ENCODE peak calls at places on chromosome X, in seven cellular contexts. H, X, U, B, F, W and C are unnamed samples.

GRCh38 chrX:65586491-65586890 is 51.9 kb upstream of the LAS1L start:
- DNase-seq in F (peak; percentile 26), B (no peak), H (no peak), U (no peak), X (no peak), W (no peak), C (no peak)

GRCh38 chrX:57640674-57641016 is 39.4 kb downstream of the NLRP2B start:
- DNase-seq in X (no peak), W (no peak), U (no peak), H (no peak), F (no peak), B (no peak), C (no peak)

GRCh38 chrX:140664939-140665338 is 44.6 kb upstream of the LINC00632 start:
- DNase-seq in F (peak; percentile 41), W (no peak), H (no peak), U (no peak), B (no peak), X (no peak), C (no peak)

GRCh38 chrX:75303795-75304194 is 29.9 kb downstream of the UPRT start:
- DNase-seq in X (no peak), W (peak; percentile 58), H (no peak), B (peak; percentile 1), U (no peak), F (peak; percentile 76), C (no peak)

GRCh38 chrX:29813174-29813573 is 402.2 kb upstream of the MAGEB2 start:
- DNase-seq in F (no peak), U (no peak), H (no peak), W (no peak), X (no peak), B (no peak), C (no peak)

GRCh38 chrX:13411496-13412207 is 91.8 kb upstream of the ATXN3L start:
- DNase-seq in H (no peak), W (no peak), U (no peak), X (no peak), F (no peak), B (no peak), C (no peak)

GRCh38 chrX:101062171-101062570 is 10.3 kb upstream of the TRMT2B start:
- DNase-seq in W (no peak), U (no peak), F (no peak), B (no peak), X (no peak), H (no peak), C (no peak)

GRCh38 chrX:31178769-31179125 is 106.9 kb upstream of the FTHL17 start:
- DNase-seq in B (no peak), W (no peak), U (no peak), F (no peak), H (no peak), X (no peak), C (no peak)

GRCh38 chrX:5733483-5733882 is 495.2 kb downstream of the NLGN4X start:
- DNase-seq in W (no peak), X (no peak), U (no peak), B (no peak), F (no peak), H (no peak), C (no peak)

GRCh38 chrX:119729408-119730201 is 28.8 kb upstream of the SOWAHD start:
- DNase-seq in W (peak; percentile 59), F (peak; percentile 80), X (peak; percentile 58), U (peak; percentile 75), B (peak; percentile 24), H (peak; percentile 72), C (no peak)

GRCh38 chrX:39504850-39505259 is 592.9 kb downstream of the BCOR start:
- DNase-seq in X (no peak), B (no peak), U (no peak), F (peak; percentile 53), W (no peak), H (no peak), C (no peak)

GRCh38 chrX:74249963-74250362 is 54.0 kb upstream of the ZCCHC13 start:
- DNase-seq in W (no peak), H (no peak), U (no peak), X (no peak), F (no peak), B (no peak), C (no peak)

GRCh38 chrX:155071694-155072215 is 447 bp downstream of the BRCC3 start:
- DNase-seq in F (no peak), H (no peak), B (no peak), W (no peak), X (no peak), U (no peak), C (no peak)

GRCh38 chrX:88437563-88437962 is 309.5 kb upstream of the CPXCR1 start:
- DNase-seq in X (no peak), U (no peak), F (no peak), W (no peak), H (no peak), B (no peak), C (no peak)

GRCh38 chrX:16870095-16870860 is at the start of gene RBBP7:
- DNase-seq in W (peak; percentile 86), U (peak; percentile 96), B (peak; percentile 72), F (peak; percentile 94), X (peak; percentile 90), H (peak; percentile 90), C (peak; percentile 90)

GRCh38 chrX:107672955-107673378 is 44.7 kb downstream of the PRPS1 start:
- DNase-seq in H (peak; percentile 84), U (peak; percentile 89), W (peak; percentile 80), B (no peak), X (peak; percentile 76), F (peak; percentile 90), C (peak; percentile 28)

GRCh38 chrX:71911023-71911730 is 532 bp downstream of the NHSL2 start:
- DNase-seq in F (no peak), H (no peak), B (no peak), W (no peak), X (peak; percentile 2), U (peak; percentile 5), C (no peak)

GRCh38 chrX:56759736-56760409 is 30.8 kb downstream of the NBDY start:
- DNase-seq in W (no peak), X (no peak), F (no peak), B (no peak), U (no peak), H (no peak), C (no peak)

GRCh38 chrX:42615161-42615563 is 162.8 kb downstream of the PPP1R2C start:
- DNase-seq in U (peak; percentile 5), W (no peak), F (peak; percentile 0), X (no peak), B (no peak), H (no peak), C (no peak)

GRCh38 chrX:5752831-5753230 is 475.8 kb downstream of the NLGN4X start:
- DNase-seq in F (no peak), B (no peak), H (no peak), U (no peak), X (no peak), W (no peak), C (no peak)

GRCh38 chrX:8803326-8803725 is 2.1 kb upstream of the FAM9A start:
- DNase-seq in H (no peak), W (no peak), F (no peak), X (no peak), B (no peak), U (no peak), C (no peak)

GRCh38 chrX:56764153-56764974 is 35.3 kb downstream of the NBDY start:
- DNase-seq in B (peak; percentile 47), F (peak; percentile 84), U (peak; percentile 92), H (peak; percentile 79), W (peak; percentile 48), X (peak; percentile 73), C (no peak)

GRCh38 chrX:133923113-133923512 is 62.3 kb downstream of the GPC3 start:
- DNase-seq in W (no peak), H (no peak), X (no peak), F (peak; percentile 35), B (no peak), U (peak; percentile 21), C (no peak)

GRCh38 chrX:84064814-84065213 is 123.2 kb downstream of the RPS6KA6 start:
- DNase-seq in F (no peak), X (no peak), U (no peak), B (no peak), H (no peak), W (no peak), C (no peak)

DNA sequence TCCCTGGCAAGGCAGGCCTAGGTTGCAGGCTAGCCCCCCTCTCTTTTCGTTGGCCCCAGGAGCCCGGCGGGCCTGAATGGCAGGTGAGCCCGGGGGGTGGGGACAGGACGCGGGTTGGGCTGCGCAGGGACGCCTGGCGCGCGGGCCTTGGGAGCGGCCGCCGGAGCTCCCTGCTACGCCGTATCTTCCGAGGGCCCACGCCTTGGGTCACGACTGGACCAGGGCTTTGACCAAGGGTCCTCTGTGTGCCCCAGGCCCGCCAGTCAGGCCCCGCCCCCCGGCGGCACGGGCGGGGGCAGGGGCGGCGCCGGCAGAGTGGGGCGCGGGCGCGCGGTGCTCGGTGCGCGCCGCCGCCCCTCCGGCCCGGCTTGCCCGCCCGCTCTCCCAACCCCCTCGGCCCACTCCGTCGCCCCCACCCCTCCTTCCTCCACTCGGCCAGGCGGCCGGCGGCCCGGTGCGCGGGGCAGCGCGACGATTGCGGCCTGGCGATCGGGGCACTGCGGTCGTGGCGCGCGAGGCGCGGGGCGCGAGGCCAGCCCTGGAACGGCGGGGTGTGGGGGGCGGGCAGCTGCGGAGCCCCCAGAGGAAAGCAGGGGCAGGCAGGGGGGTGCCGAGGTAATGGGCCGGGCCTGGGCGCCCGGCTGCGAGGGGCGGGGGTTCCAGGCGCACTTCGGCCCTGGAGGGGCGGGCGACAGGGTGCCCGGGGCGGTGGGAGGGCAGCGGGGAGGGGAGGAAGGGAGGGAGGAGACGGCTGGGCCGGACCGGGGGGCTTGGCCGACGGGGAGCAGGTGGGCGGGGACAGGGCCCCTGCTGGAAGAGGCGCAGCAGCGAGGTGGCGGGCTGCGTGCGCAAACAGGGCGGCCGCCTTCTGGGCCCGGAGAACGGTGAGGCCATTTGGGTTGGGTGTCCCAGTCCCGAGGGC is at the start of gene PRRG3:
- DNase-seq in H (no peak), X (no peak), B (no peak), F (no peak), U (no peak), W (no peak), C (no peak)
- H3K27ac ChIP-seq in H (no peak within 1 kb of the TSS), X (no peak within 1 kb of the TSS), B (no peak within 1 kb of the TSS), F (no peak within 1 kb of the TSS), U (no peak within 1 kb of the TSS), W (no peak within 1 kb of the TSS), C (no peak within 1 kb of the TSS)

GRCh38 chrX:49184294-49185061 is 1.7 kb downstream of the PRICKLE3 start:
- DNase-seq in H (peak; percentile 94), W (peak; percentile 83), F (peak; percentile 92), B (no peak), U (no peak), X (no peak), C (peak; percentile 67)
- H3K27ac ChIP-seq in H (peak overlapping the region; percentile 77), W (no peak overlapping the region), F (peak overlapping the region; percentile 72), B (no peak overlapping the region), U (peak overlapping the region; percentile 47), X (no peak overlapping the region), C (no peak overlapping the region)

DNA sequence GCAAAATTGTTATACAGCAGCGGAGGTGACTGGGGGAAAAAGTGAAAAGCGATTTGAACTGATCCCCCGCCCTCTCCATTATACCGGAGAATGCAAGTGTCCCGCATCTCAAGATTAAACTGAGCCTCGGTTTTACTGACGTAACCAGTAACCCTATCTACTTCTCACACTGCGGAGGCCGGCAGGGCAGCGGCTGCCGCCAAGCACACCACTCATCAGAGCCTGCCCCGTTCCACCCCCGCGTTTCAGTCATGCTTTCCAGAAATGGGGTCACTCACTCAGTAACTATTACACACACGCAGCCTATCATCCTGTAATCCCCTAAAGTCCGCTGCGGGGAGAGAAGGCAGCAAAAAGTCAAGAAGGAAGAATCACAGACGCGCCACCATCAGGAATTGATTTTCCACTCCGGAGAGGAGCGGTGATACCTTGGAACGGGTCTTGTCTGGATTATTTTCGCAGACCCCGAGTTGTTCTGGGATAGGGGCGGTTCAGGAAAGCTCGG is 1.4 kb downstream of the RPS6KA3 start:
- DNase-seq in X (peak; percentile 13), B (peak; percentile 60), U (peak; percentile 50), F (peak; percentile 84), H (peak; percentile 78), W (peak; percentile 87), C (peak; percentile 22)
- H3K27ac ChIP-seq in X (peak overlapping the region; percentile 75), B (peak overlapping the region; percentile 87), U (peak overlapping the region; percentile 73), F (peak overlapping the region; percentile 4), H (peak overlapping the region; percentile 89), W (peak overlapping the region; percentile 87), C (peak overlapping the region; percentile 13)

GRCh38 chrX:21658746-21659145 is 616 bp upstream of the KLHL34 start:
- DNase-seq in U (no peak), H (no peak), W (no peak), X (peak; percentile 11), F (no peak), B (no peak), C (no peak)
- H3K27ac ChIP-seq in U (no peak overlapping the region), H (peak overlapping the region; percentile 57), W (no peak overlapping the region), X (no peak overlapping the region), F (no peak overlapping the region), B (no peak overlapping the region), C (no peak overlapping the region)